ENCODE peak calls at places on chromosomes 6 and 20, in six cellular contexts. M is uterus; Z is heart left ventricle; H is naive thymus-derived CD4-positive, alpha-beta T cell; Q is effector memory CD4-positive, alpha-beta T cell; B is endodermal cell. X is an unnamed sample.

GRCh38 chr6:108180266-108180665 is 14.4 kb downstream of the NR2E1 start:
- DNase-seq in Q (no peak), H (no peak), Z (no peak), M (no peak), B (no peak), X (no peak)

GRCh38 chr6:71967436-71967835 is 81.1 kb downstream of the RIMS1 start:
- DNase-seq in M (no peak), Q (no peak), B (no peak), H (no peak), Z (no peak), X (no peak)

GRCh38 chr20:11229772-11230171 is 556.0 kb upstream of the JAG1 start:
- DNase-seq in Q (no peak), B (no peak), Z (peak; percentile 64), H (no peak), M (peak; percentile 39), X (peak; percentile 52)

GRCh38 chr6:83838727-83839126 is 14.4 kb upstream of the RIPPLY2 start:
- DNase-seq in Z (no peak), Q (no peak), M (no peak), B (no peak), H (no peak), X (no peak)

GRCh38 chr6:53042112-53042511 is 23.1 kb upstream of the FBXO9 start:
- DNase-seq in Z (no peak), B (no peak), Q (no peak), M (no peak), H (no peak), X (no peak)

GRCh38 chr6:43509984-43510826 is at the start of gene LRRC73:
- DNase-seq in H (peak; percentile 81), M (peak; percentile 87), B (peak; percentile 94), Z (peak; percentile 92), Q (peak; percentile 78), X (peak; percentile 94)

GRCh38 chr20:43831496-43832065 is 83.1 kb upstream of the TOX2 start:
- DNase-seq in B (no peak), Z (no peak), H (no peak), Q (no peak), M (no peak), X (no peak)

GRCh38 chr6:154606457-154606856 is 96.0 kb upstream of the CNKSR3 start:
- DNase-seq in Q (peak; percentile 25), B (no peak), Z (no peak), M (no peak), H (no peak), X (no peak)

GRCh38 chr6:136351518-136352106 is 62.0 kb upstream of the BCLAF1 start:
- DNase-seq in M (no peak), B (peak; percentile 70), H (no peak), Z (no peak), Q (no peak), X (no peak)

GRCh38 chr20:62411479-62412193 is 4.6 kb upstream of the CABLES2 start:
- DNase-seq in B (no peak), M (no peak), Q (no peak), Z (no peak), H (no peak), X (no peak)

GRCh38 chr6:123742626-123743025 is 61.0 kb upstream of the NKAIN2 start:
- DNase-seq in Z (no peak), Q (no peak), B (no peak), H (no peak), M (no peak), X (no peak)

GRCh38 chr6:87396595-87397392 is 11.0 kb upstream of the CFAP206 start:
- DNase-seq in M (no peak), Q (no peak), H (no peak), Z (no peak), B (no peak), X (no peak)

GRCh38 chr6:125267806-125268523 is 33.8 kb downstream of the HDDC2 start:
- DNase-seq in M (no peak), B (no peak), H (no peak), Q (no peak), Z (no peak), X (peak; percentile 75)

GRCh38 chr6:164006459-164006858 is 591.9 kb downstream of the QKI start:
- DNase-seq in Q (no peak), H (no peak), Z (no peak), M (no peak), B (no peak), X (no peak)

GRCh38 chr6:84447651-84448050 is 220.2 kb upstream of the CEP162 start:
- DNase-seq in H (no peak), M (no peak), Z (no peak), Q (no peak), B (peak; percentile 55), X (no peak)

GRCh38 chr20:50280851-50281655 is 90.4 kb downstream of the CEBPB start:
- DNase-seq in M (no peak), Z (peak; percentile 14), H (no peak), B (no peak), Q (no peak), X (no peak)

GRCh38 chr6:11766589-11767450 is 11.8 kb downstream of the ADTRP start:
- DNase-seq in Z (no peak), B (no peak), Q (no peak), H (no peak), M (no peak), X (no peak)

GRCh38 chr6:13696226-13696625 is 15.4 kb downstream of the RANBP9 start:
- DNase-seq in Z (no peak), Q (no peak), M (no peak), B (no peak), H (no peak), X (no peak)

GRCh38 chr6:105609375-105609991 is 206.6 kb upstream of the PREP start:
- DNase-seq in H (no peak), M (no peak), Z (no peak), Q (no peak), B (no peak), X (peak; percentile 24)

GRCh38 chr6:113871975-113872374 is 14.8 kb downstream of the MARCKS start:
- DNase-seq in Z (no peak), M (no peak), Q (no peak), B (no peak), H (no peak), X (no peak)

GRCh38 chr20:58649288-58650180 is 1.5 kb upstream of the STX16 start:
- DNase-seq in M (no peak), B (peak; percentile 77), H (peak; percentile 30), Z (no peak), Q (peak; percentile 14), X (no peak)

GRCh38 chr6:114764866-114765265 is 422.0 kb upstream of the HS3ST5 start:
- DNase-seq in M (no peak), Q (no peak), Z (no peak), H (no peak), B (no peak), X (no peak)

GRCh38 chr6:3765415-3765814 is 13.9 kb upstream of the PXDC1 start:
- DNase-seq in B (no peak), H (no peak), M (no peak), Z (no peak), Q (no peak), X (no peak)
- H3K9me3 ChIP-seq in B (no peaks in the 10 kb centered on the region), H (no peaks in the 10 kb centered on the region), M (no peaks in the 10 kb centered on the region), Z (no peaks in the 10 kb centered on the region), Q (no peaks in the 10 kb centered on the region), X (no peaks in the 10 kb centered on the region)

DNA sequence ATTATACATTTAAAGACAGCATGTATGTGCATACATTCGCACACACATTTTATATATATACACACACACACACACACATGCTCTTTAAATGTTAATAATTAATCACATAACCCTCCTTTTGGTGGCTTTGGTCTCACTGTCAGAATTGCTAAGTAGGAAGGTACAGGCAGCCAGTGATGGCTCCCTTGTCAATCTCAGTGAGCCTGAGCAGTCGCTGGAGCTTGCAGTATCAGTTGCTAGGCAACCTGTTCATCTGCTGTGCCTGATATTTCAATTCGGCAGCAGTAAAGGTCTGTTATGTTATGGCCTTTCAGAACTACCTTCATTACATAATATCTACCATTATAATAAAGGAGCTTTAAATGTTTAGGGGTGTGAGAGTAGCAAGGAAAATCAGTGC is 374.3 kb downstream of the LMBRD1 start:
- DNase-seq in Q (no peak), Z (no peak), B (no peak), H (no peak), M (no peak), X (peak; percentile 53)
- H3K9me3 ChIP-seq in Q (no peaks in the 10 kb centered on the region), Z (no peaks in the 10 kb centered on the region), B (no peaks in the 10 kb centered on the region), H (no peaks in the 10 kb centered on the region), M (no peaks in the 10 kb centered on the region), X (no peaks in the 10 kb centered on the region)

GRCh38 chr6:22320750-22321149 is 23.9 kb upstream of the PRL start:
- DNase-seq in Q (no peak), M (no peak), H (no peak), B (no peak), Z (no peak), X (no peak)
- H3K9me3 ChIP-seq in Q (no peaks in the 10 kb centered on the region), M (no peaks in the 10 kb centered on the region), H (no peaks in the 10 kb centered on the region), B (peaks cover 21% of the 10 kb centered on the region), Z (no peaks in the 10 kb centered on the region), X (no peaks in the 10 kb centered on the region)

GRCh38 chr6:169406794-169407193 is 153.1 kb upstream of the THBS2 start:
- DNase-seq in M (peak; percentile 29), Q (no peak), B (no peak), H (no peak), Z (no peak), X (no peak)
- H3K9me3 ChIP-seq in M (no peaks in the 10 kb centered on the region), Q (no peaks in the 10 kb centered on the region), B (peaks cover 15% of the 10 kb centered on the region), H (no peaks in the 10 kb centered on the region), Z (no peaks in the 10 kb centered on the region), X (no peaks in the 10 kb centered on the region)

DNA sequence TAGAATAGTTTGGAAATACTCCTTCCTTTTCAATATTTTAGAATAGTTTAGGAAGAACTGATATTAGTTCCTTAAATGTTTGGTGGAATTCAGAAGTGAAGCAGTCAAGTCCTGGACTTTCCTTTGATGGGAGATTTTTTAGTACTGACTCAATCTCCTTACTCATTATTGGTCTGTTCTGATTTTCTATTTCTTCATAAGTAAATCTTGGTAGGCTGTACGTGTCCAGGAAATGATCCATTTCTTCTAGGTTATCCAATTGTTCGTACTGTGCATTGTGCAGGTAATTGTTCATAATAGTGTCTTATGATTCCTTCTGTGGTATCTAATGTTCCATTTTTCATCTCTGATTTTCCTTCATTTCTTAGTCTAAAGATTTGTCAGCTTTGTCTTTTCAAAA is 138.9 kb downstream of the SYCP2 start:
- DNase-seq in B (no peak), Q (no peak), H (no peak), M (no peak), Z (no peak), X (no peak)
- H3K9me3 ChIP-seq in B (peaks cover 37% of the 10 kb centered on the region), Q (peaks cover 8% of the 10 kb centered on the region), H (no peaks in the 10 kb centered on the region), M (no peaks in the 10 kb centered on the region), Z (peaks cover 7% of the 10 kb centered on the region), X (peaks cover 8% of the 10 kb centered on the region)

X was measured in adrenal gland.